ENCODE peak calls at places on chromosomes 6 and 20, in seven cellular contexts. R is psoas muscle, M is pancreas, H is dorsolateral prefrontal cortex, E is ovary, T is right lobe of liver, K is endodermal cell. J is an unnamed sample.

GRCh38 chr6:138489846-138490245 is 9.4 kb downstream of the NHSL1 start:
- DNase-seq in K (no peak), H (no peak), M (no peak), T (no peak), R (no peak), E (no peak), J (no peak)

GRCh38 chr6:37700266-37700973 is 2.7 kb upstream of the MDGA1 start:
- DNase-seq in T (no peak), H (no peak), R (no peak), E (no peak), M (no peak), K (peak), J (no peak)

GRCh38 chr6:125807293-125807692 is 16.5 kb downstream of the NCOA7 start:
- DNase-seq in T (no peak), H (no peak), E (no peak), K (no peak), M (no peak), R (no peak), J (no peak)

GRCh38 chr6:163955131-163955530 is 540.6 kb downstream of the QKI start:
- DNase-seq in T (no peak), H (no peak), M (no peak), E (no peak), K (no peak), R (no peak), J (no peak)

GRCh38 chr6:37759221-37760154 is 60.0 kb upstream of the ZFAND3 start:
- DNase-seq in R (no peak), T (no peak), K (no peak), H (no peak), M (no peak), E (no peak), J (no peak)

GRCh38 chr6:39231386-39231785 is 2.1 kb upstream of the KCNK5 start:
- DNase-seq in K (no peak), H (no peak), E (no peak), M (no peak), R (no peak), T (no peak), J (no peak)

GRCh38 chr6:131029661-131030297 is 33.3 kb downstream of the EPB41L2 start:
- DNase-seq in R (no peak), M (no peak), T (no peak), H (no peak), K (peak), E (no peak), J (no peak)

GRCh38 chr6:119736680-119737079 is 387.1 kb upstream of the MAN1A1 start:
- DNase-seq in H (no peak), K (no peak), R (no peak), T (no peak), E (no peak), M (no peak), J (no peak)

GRCh38 chr6:21005816-21006553 is 471.7 kb downstream of the CDKAL1 start:
- DNase-seq in E (no peak), M (no peak), K (no peak), H (no peak), T (no peak), R (no peak), J (no peak)

GRCh38 chr6:18183736-18184135 is 28.5 kb downstream of the KDM1B start:
- DNase-seq in M (no peak), T (no peak), H (no peak), R (no peak), E (no peak), K (no peak), J (no peak)

GRCh38 chr20:58634818-58635665 is 16.0 kb upstream of the STX16 start:
- DNase-seq in R (no peak), H (no peak), T (no peak), M (peak), K (no peak), E (peak), J (no peak)

GRCh38 chr6:45845546-45845945 is 170.1 kb downstream of the CLIC5 start:
- DNase-seq in T (no peak), R (no peak), K (no peak), E (no peak), M (no peak), H (no peak), J (no peak)

GRCh38 chr6:18155864-18156396 is 708 bp downstream of the KDM1B start:
- DNase-seq in K (peak), M (peak), R (peak), H (peak), T (peak), E (peak), J (peak)

GRCh38 chr6:80425089-80425823 is 318.8 kb downstream of the BCKDHB start:
- DNase-seq in E (no peak), K (no peak), R (no peak), T (no peak), M (no peak), H (no peak), J (no peak)

GRCh38 chr6:146968041-146968760 is 236.0 kb upstream of the STXBP5 start:
- DNase-seq in H (no peak), T (no peak), E (no peak), R (no peak), K (no peak), M (no peak), J (no peak)

GRCh38 chr20:52426856-52427255 is 235.3 kb upstream of the ZFP64 start:
- DNase-seq in M (no peak), T (no peak), R (no peak), H (no peak), E (no peak), K (no peak), J (no peak)

GRCh38 chr6:72182337-72183246 is 296.2 kb downstream of the RIMS1 start:
- DNase-seq in M (peak), K (peak), H (peak), R (peak), E (peak), T (peak), J (no peak)
- H3K4me3 ChIP-seq in M (peak), K (peak), H (peak), R (peak), E (no peak), T (peak), J (no peak)

GRCh38 chr6:4434655-4435054 is 299.3 kb upstream of the ECI2 start:
- DNase-seq in M (no peak), E (no peak), K (no peak), H (no peak), T (no peak), R (no peak), J (no peak)
- H3K27ac ChIP-seq in M (no peak), E (no peak), K (no peak), H (no peak), T (no peak), R (no peak), J (no peak)

GRCh38 chr6:158939255-158940170 is 60.5 kb downstream of the RSPH3 start:
- DNase-seq in H (no peak), M (peak), R (no peak), E (no peak), T (no peak), K (peak), J (no peak)
- H3K4me3 ChIP-seq in H (no peak), M (no peak), R (peak), E (no peak), T (peak), K (no peak), J (peak)

GRCh38 chr6:113684382-113684901 is 172.7 kb upstream of the MARCKS start:
- DNase-seq in M (no peak), K (no peak), R (no peak), T (no peak), H (no peak), E (no peak), J (no peak)
- H3K27ac ChIP-seq in M (peak), K (no peak), R (no peak), T (no peak), H (no peak), E (no peak), J (no peak)

J was measured in CD8-positive, alpha-beta T cell.